ENCODE peak calls at places on chromosome 19, in seven cellular contexts. J is left lung, G is right lobe of liver, F is Caco-2, W is ascending aorta, O is tibial artery, D is HCT116. R is an unnamed sample. For H3K4me1, the result is how much of the 10 kb centered on the place peaks cover.

GRCh38 chr19:10033614-10034013 is 20.3 kb downstream of the RDH8 start:
- DNase-seq in J (no peak), O (no peak), D (no peak), W (no peak), F (no peak), G (peak), R (no peak)

GRCh38 chr19:44807652-44808462 is 1.0 kb upstream of the BCAM start:
- DNase-seq in F (peak), J (peak), W (peak), G (peak), D (peak), O (no peak), R (no peak)

GRCh38 chr19:1624458-1624857 is 19.2 kb upstream of the UQCR11 start:
- DNase-seq in F (peak), J (no peak), W (no peak), G (no peak), D (peak), O (peak), R (peak)

GRCh38 chr19:18320865-18321728 is 1.8 kb downstream of the LSM4 start:
- DNase-seq in F (no peak), W (no peak), J (peak), D (no peak), O (no peak), G (no peak), R (no peak)

GRCh38 chr19:6971366-6971765 is 49.9 kb downstream of the MBD3L2B start:
- DNase-seq in J (no peak), O (no peak), D (no peak), W (no peak), G (no peak), F (no peak), R (no peak)

GRCh38 chr19:35902870-35903475 is 644 bp downstream of the HCST start:
- DNase-seq in J (no peak), D (no peak), O (no peak), W (no peak), G (no peak), F (no peak), R (no peak)

GRCh38 chr19:5205388-5205787 is 135.2 kb downstream of the PTPRS start:
- DNase-seq in J (peak), F (no peak), O (no peak), W (no peak), D (no peak), G (no peak), R (no peak)

GRCh38 chr19:4338441-4339350 is at the start of gene STAP2:
- DNase-seq in D (no peak), G (peak), W (no peak), F (peak), J (no peak), O (no peak), R (peak)

GRCh38 chr19:17513801-17514200 is 2.4 kb downstream of the PGLS start:
- DNase-seq in W (no peak), O (no peak), D (no peak), F (no peak), G (no peak), J (no peak), R (no peak)

GRCh38 chr19:2478324-2478755 is 2.4 kb downstream of the GADD45B start:
- DNase-seq in D (no peak), W (peak), O (peak), F (no peak), J (peak), G (peak), R (peak)

GRCh38 chr19:44069415-44069814 is 2.5 kb upstream of the ZNF284 start:
- DNase-seq in G (no peak), D (no peak), F (no peak), W (no peak), J (no peak), O (no peak), R (no peak)

GRCh38 chr19:7850975-7851622 is 21.1 kb downstream of the EVI5L start:
- DNase-seq in F (no peak), W (no peak), G (no peak), O (no peak), D (no peak), J (no peak), R (no peak)

GRCh38 chr19:41407271-41407670 is 9.7 kb downstream of the BCKDHA start:
- DNase-seq in G (no peak), W (no peak), F (no peak), J (no peak), O (peak), D (no peak), R (no peak)

GRCh38 chr19:49930483-49931011 is 1.2 kb upstream of the NUP62 start:
- DNase-seq in W (no peak), D (peak), G (peak), O (no peak), J (no peak), F (no peak), R (no peak)

GRCh38 chr19:29006057-29006735 is 206.8 kb downstream of the UQCRFS1 start:
- DNase-seq in J (no peak), D (no peak), O (no peak), F (no peak), G (no peak), W (no peak), R (no peak)

GRCh38 chr19:29760752-29761502 is 45.9 kb upstream of the C19orf12 start:
- DNase-seq in D (no peak), W (no peak), J (no peak), G (no peak), F (no peak), O (no peak), R (no peak)

GRCh38 chr19:12913011-12913561 is 6.0 kb downstream of the SYCE2 start:
- DNase-seq in F (no peak), G (peak), W (peak), J (no peak), O (peak), D (no peak), R (no peak)

GRCh38 chr19:32176591-32176990 is 168.8 kb upstream of the ZNF507 start:
- DNase-seq in W (no peak), G (no peak), J (no peak), D (no peak), F (no peak), O (no peak), R (no peak)
- H3K4me3 ChIP-seq in W (no peak), G (no peak), J (no peak), D (no peak), F (no peak), O (no peak), R (no peak)

GRCh38 chr19:23286477-23286876 is 36.3 kb upstream of the ZNF724 start:
- DNase-seq in J (no peak), O (no peak), G (no peak), F (no peak), D (no peak), W (no peak), R (no peak)
- TF ChIP-seq CTCF in J (no peak), O (no peak), G (no peak), F (peak), D (peak), W (no peak), R (no peak)

DNA sequence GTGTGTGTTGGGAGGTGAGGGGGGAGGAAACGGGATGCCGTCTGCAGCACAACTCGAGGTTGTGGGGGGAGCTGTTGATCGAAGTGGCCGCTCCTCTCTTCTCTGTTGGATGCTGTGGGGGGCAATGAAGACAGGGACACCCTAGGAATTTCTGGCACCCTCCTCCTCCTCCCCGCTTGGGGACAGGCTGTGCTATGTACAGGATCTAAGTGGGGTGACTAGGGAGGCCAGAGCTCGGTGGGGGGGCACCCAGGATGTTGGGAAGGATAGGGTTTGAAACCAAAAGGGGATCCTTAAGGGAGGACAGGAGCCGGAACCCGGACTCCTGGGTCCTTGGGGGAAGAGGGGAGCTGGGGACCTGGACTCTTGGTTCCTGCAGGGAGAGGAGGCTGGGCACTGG is 2.0 kb downstream of the GRIN2D start:
- DNase-seq in D (no peak), W (no peak), G (no peak), O (no peak), F (no peak), J (no peak), R (no peak)
- H3K4me1 ChIP-seq in D (half or more), W (under half), G (under half), O (under half), F (under half), J (under half), R (under half)

GRCh38 chr19:33640773-33641172 is 19.0 kb downstream of the CHST8 start:
- DNase-seq in W (peak), O (no peak), D (no peak), J (no peak), G (no peak), F (no peak), R (peak)
- H3K4me3 ChIP-seq in W (no peak), O (no peak), D (no peak), J (no peak), G (no peak), F (no peak), R (no peak)

GRCh38 chr19:51016798-51017683 is 2.5 kb downstream of the KLK10 start:
- DNase-seq in D (peak), W (peak), O (no peak), F (peak), G (peak), J (no peak), R (no peak)
- TF ChIP-seq CTCF in D (peak), W (peak), O (no peak), F (peak), G (peak), J (peak), R (no peak)

GRCh38 chr19:39400997-39401548 is 5.6 kb upstream of the ZFP36 start:
- DNase-seq in O (no peak), F (no peak), G (no peak), D (no peak), W (no peak), J (no peak), R (no peak)

GRCh38 chr19:39397360-39398296 is 6.5 kb downstream of the MED29 start:
- DNase-seq in J (peak), D (peak), G (peak), O (peak), W (peak), F (peak), R (peak)

GRCh38 chr19:39398297-39398864 is 7.2 kb downstream of the MED29 start:
- DNase-seq in O (peak), J (peak), D (peak), W (peak), F (peak), G (peak), R (peak)

GRCh38 chr19:39401549-39402416 is 4.9 kb upstream of the ZFP36 start:
- DNase-seq in J (peak), G (peak), F (peak), D (peak), W (peak), O (peak), R (peak)

DNA sequence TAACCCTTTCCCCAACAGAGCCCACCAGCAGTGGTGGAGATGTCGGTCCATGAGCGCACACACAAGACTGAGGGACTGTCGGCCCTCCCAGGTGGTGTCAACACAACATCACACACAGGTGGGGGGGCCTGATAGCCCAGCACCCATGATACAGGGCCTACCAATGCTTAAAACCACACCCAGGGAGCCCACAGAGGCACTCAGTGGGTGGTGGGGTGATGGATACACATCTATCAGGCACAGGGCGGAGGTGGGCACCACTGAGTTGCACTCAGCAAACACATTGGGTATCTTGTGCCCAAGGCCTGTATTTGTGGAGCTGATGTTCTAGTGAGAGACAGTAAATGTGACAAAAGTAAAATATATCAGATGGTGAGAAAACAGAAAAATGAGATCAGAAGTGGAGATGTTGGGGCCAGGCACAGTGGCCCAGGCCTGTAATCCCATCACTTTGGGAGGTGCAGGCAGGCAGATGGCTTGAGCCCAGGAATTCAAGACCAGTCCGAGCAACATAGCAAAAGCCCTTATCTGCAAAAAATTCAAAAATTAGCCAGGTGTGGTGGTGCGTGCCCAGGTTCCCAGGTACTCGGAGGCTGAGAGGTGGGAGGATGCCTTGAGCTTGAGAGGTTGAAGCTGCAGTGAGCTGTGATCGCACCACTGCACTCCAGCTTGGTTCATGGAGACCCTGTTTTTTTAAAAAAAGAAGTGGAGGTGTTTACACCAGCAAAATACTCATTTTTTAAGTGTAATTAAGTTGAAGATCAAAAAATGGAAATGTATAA is 6.8 kb upstream of the ZFP36 start:
- DNase-seq in J (no peak), F (no peak), D (no peak), G (no peak), W (no peak), O (no peak), R (no peak)
- H3K4me1 ChIP-seq in J (under half), F (half or more), D (half or more), G (under half), W (under half), O (under half), R (under half)